ENCODE peak calls at places on chromosome 2, in six cellular contexts. One of them, this sample, is unnamed.

GRCh38 chr2:26712486-26713465 is 20.3 kb downstream of the KCNK3 start:
- DNase-seq in A549: no peak
- DNase-seq in astrocyte of the spinal cord: no peak
- DNase-seq in GM23338: no peak
- DNase-seq in AG10803: no peak
- DNase-seq in tibial nerve: no peak
- DNase-seq in this sample: no peak

GRCh38 chr2:83191316-83191715 is 1267.8 kb downstream of the SUCLG1 start:
- DNase-seq in A549: no peak
- DNase-seq in astrocyte of the spinal cord: no peak
- DNase-seq in GM23338: no peak
- DNase-seq in AG10803: peak
- DNase-seq in tibial nerve: no peak
- DNase-seq in this sample: peak

GRCh38 chr2:168831662-168832061 is 29.2 kb downstream of the NOSTRIN start:
- DNase-seq in A549: no peak
- DNase-seq in astrocyte of the spinal cord: no peak
- DNase-seq in GM23338: no peak
- DNase-seq in AG10803: no peak
- DNase-seq in tibial nerve: no peak
- DNase-seq in this sample: no peak

GRCh38 chr2:4668381-4668780 is 965.0 kb downstream of the DCDC2C start:
- DNase-seq in A549: no peak
- DNase-seq in astrocyte of the spinal cord: no peak
- DNase-seq in GM23338: no peak
- DNase-seq in AG10803: no peak
- DNase-seq in tibial nerve: no peak
- DNase-seq in this sample: no peak

GRCh38 chr2:107002735-107003134 is 116.8 kb upstream of the ST6GAL2 start:
- DNase-seq in A549: no peak
- DNase-seq in astrocyte of the spinal cord: peak
- DNase-seq in GM23338: no peak
- DNase-seq in AG10803: no peak
- DNase-seq in tibial nerve: no peak
- DNase-seq in this sample: peak

GRCh38 chr2:159155791-159156190 is 130.7 kb downstream of the WDSUB1 start:
- DNase-seq in A549: no peak
- DNase-seq in astrocyte of the spinal cord: no peak
- DNase-seq in GM23338: no peak
- DNase-seq in AG10803: no peak
- DNase-seq in tibial nerve: no peak
- DNase-seq in this sample: no peak

GRCh38 chr2:152171733-152172132 is 3.8 kb downstream of the STAM2 start:
- DNase-seq in A549: peak
- DNase-seq in astrocyte of the spinal cord: no peak
- DNase-seq in GM23338: no peak
- DNase-seq in AG10803: no peak
- DNase-seq in tibial nerve: no peak
- DNase-seq in this sample: no peak

GRCh38 chr2:23378496-23378895 is 6.5 kb upstream of the KLHL29 start:
- DNase-seq in A549: no peak
- DNase-seq in astrocyte of the spinal cord: no peak
- DNase-seq in GM23338: no peak
- DNase-seq in AG10803: no peak
- DNase-seq in tibial nerve: no peak
- DNase-seq in this sample: no peak

GRCh38 chr2:97870396-97870843 is 125.3 kb downstream of the TMEM131 start:
- DNase-seq in A549: peak
- DNase-seq in astrocyte of the spinal cord: peak
- DNase-seq in GM23338: no peak
- DNase-seq in AG10803: peak
- DNase-seq in tibial nerve: no peak
- DNase-seq in this sample: peak

GRCh38 chr2:21381421-21381820 is 257.7 kb downstream of the TDRD15 start:
- DNase-seq in A549: no peak
- DNase-seq in astrocyte of the spinal cord: no peak
- DNase-seq in GM23338: no peak
- DNase-seq in AG10803: no peak
- DNase-seq in tibial nerve: no peak
- DNase-seq in this sample: no peak

GRCh38 chr2:240023792-240024191 is 1.4 kb downstream of the NDUFA10 start:
- DNase-seq in A549: no peak
- DNase-seq in astrocyte of the spinal cord: no peak
- DNase-seq in GM23338: no peak
- DNase-seq in AG10803: no peak
- DNase-seq in tibial nerve: no peak
- DNase-seq in this sample: no peak
- H3K4me3 ChIP-seq in A549: peak
- H3K4me3 ChIP-seq in astrocyte of the spinal cord: no peak
- H3K4me3 ChIP-seq in GM23338: peak
- H3K4me3 ChIP-seq in AG10803: peak
- H3K4me3 ChIP-seq in tibial nerve: no peak
- H3K4me3 ChIP-seq in this sample: no peak

GRCh38 chr2:136394136-136395060 is 276.4 kb upstream of the CXCR4 start:
- DNase-seq in A549: no peak
- DNase-seq in astrocyte of the spinal cord: no peak
- DNase-seq in GM23338: no peak
- DNase-seq in AG10803: no peak
- DNase-seq in tibial nerve: no peak
- DNase-seq in this sample: no peak
- H3K4me3 ChIP-seq in A549: no peak
- H3K4me3 ChIP-seq in astrocyte of the spinal cord: no peak
- H3K4me3 ChIP-seq in GM23338: no peak
- H3K4me3 ChIP-seq in AG10803: no peak
- H3K4me3 ChIP-seq in tibial nerve: no peak
- H3K4me3 ChIP-seq in this sample: no peak

DNA sequence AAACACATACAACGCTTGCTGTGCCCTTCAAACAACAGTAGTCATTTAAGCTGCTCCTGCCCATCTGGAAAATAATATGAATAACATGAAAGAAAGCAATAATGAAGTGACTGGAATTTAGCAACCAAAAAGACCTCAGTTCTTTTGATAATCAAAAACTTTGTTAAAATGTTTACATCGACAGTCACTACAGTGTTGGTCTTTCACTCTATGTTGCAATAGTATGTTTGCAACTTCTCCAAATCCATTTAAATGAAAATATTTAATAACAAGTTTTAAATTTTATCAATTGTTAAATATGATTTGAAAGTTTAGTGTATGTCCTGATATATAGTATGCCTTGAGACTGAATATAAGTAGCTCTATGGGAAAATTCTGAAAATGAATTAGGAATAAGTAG is 109.9 kb downstream of the ANKRD44 start:
- DNase-seq in A549: no peak
- DNase-seq in astrocyte of the spinal cord: no peak
- DNase-seq in GM23338: no peak
- DNase-seq in AG10803: no peak
- DNase-seq in tibial nerve: no peak
- DNase-seq in this sample: no peak
- H3K4me3 ChIP-seq in A549: no peak
- H3K4me3 ChIP-seq in astrocyte of the spinal cord: no peak
- H3K4me3 ChIP-seq in GM23338: no peak
- H3K4me3 ChIP-seq in AG10803: no peak
- H3K4me3 ChIP-seq in tibial nerve: no peak
- H3K4me3 ChIP-seq in this sample: no peak

GRCh38 chr2:183024701-183025100 is 13.6 kb downstream of the NCKAP1 start:
- DNase-seq in A549: no peak
- DNase-seq in astrocyte of the spinal cord: no peak
- DNase-seq in GM23338: no peak
- DNase-seq in AG10803: peak
- DNase-seq in tibial nerve: no peak
- DNase-seq in this sample: no peak
- H3K4me3 ChIP-seq in A549: no peak
- H3K4me3 ChIP-seq in astrocyte of the spinal cord: no peak
- H3K4me3 ChIP-seq in GM23338: no peak
- H3K4me3 ChIP-seq in AG10803: no peak
- H3K4me3 ChIP-seq in tibial nerve: no peak
- H3K4me3 ChIP-seq in this sample: no peak

GRCh38 chr2:101185656-101186055 is 34.5 kb upstream of the TBC1D8 start:
- DNase-seq in A549: no peak
- DNase-seq in astrocyte of the spinal cord: no peak
- DNase-seq in GM23338: no peak
- DNase-seq in AG10803: no peak
- DNase-seq in tibial nerve: no peak
- DNase-seq in this sample: no peak

GRCh38 chr2:101187131-101187530 is 35.9 kb upstream of the TBC1D8 start:
- DNase-seq in A549: no peak
- DNase-seq in astrocyte of the spinal cord: no peak
- DNase-seq in GM23338: no peak
- DNase-seq in AG10803: no peak
- DNase-seq in tibial nerve: no peak
- DNase-seq in this sample: no peak

GRCh38 chr2:101188683-101189405 is 37.7 kb upstream of the TBC1D8 start:
- DNase-seq in A549: peak
- DNase-seq in astrocyte of the spinal cord: peak
- DNase-seq in GM23338: peak
- DNase-seq in AG10803: peak
- DNase-seq in tibial nerve: no peak
- DNase-seq in this sample: peak

GRCh38 chr2:101179982-101180381 is 28.8 kb upstream of the TBC1D8 start:
- DNase-seq in A549: no peak
- DNase-seq in astrocyte of the spinal cord: no peak
- DNase-seq in GM23338: no peak
- DNase-seq in AG10803: no peak
- DNase-seq in tibial nerve: no peak
- DNase-seq in this sample: no peak

GRCh38 chr2:101185085-101185484 is 33.9 kb upstream of the TBC1D8 start:
- DNase-seq in A549: no peak
- DNase-seq in astrocyte of the spinal cord: no peak
- DNase-seq in GM23338: no peak
- DNase-seq in AG10803: no peak
- DNase-seq in tibial nerve: no peak
- DNase-seq in this sample: no peak
- H3K4me3 ChIP-seq in A549: no peak
- H3K4me3 ChIP-seq in astrocyte of the spinal cord: no peak
- H3K4me3 ChIP-seq in GM23338: no peak
- H3K4me3 ChIP-seq in AG10803: no peak
- H3K4me3 ChIP-seq in tibial nerve: no peak
- H3K4me3 ChIP-seq in this sample: no peak

GRCh38 chr2:47405757-47406156 is 2.8 kb downstream of the MSH2 start:
- DNase-seq in A549: no peak
- DNase-seq in astrocyte of the spinal cord: no peak
- DNase-seq in GM23338: no peak
- DNase-seq in AG10803: no peak
- DNase-seq in tibial nerve: no peak
- DNase-seq in this sample: no peak

GRCh38 chr2:47402555-47402804 is 476 bp upstream of the MSH2 start:
- DNase-seq in A549: no peak
- DNase-seq in astrocyte of the spinal cord: no peak
- DNase-seq in GM23338: no peak
- DNase-seq in AG10803: peak
- DNase-seq in tibial nerve: no peak
- DNase-seq in this sample: peak

GRCh38 chr2:47402805-47403691 is at the start of gene MSH2:
- DNase-seq in A549: peak
- DNase-seq in astrocyte of the spinal cord: peak
- DNase-seq in GM23338: peak
- DNase-seq in AG10803: peak
- DNase-seq in tibial nerve: peak
- DNase-seq in this sample: peak

GRCh38 chr2:47403829-47404228 is 873 bp downstream of the MSH2 start:
- DNase-seq in A549: peak
- DNase-seq in astrocyte of the spinal cord: no peak
- DNase-seq in GM23338: peak
- DNase-seq in AG10803: no peak
- DNase-seq in tibial nerve: no peak
- DNase-seq in this sample: peak

DNA sequence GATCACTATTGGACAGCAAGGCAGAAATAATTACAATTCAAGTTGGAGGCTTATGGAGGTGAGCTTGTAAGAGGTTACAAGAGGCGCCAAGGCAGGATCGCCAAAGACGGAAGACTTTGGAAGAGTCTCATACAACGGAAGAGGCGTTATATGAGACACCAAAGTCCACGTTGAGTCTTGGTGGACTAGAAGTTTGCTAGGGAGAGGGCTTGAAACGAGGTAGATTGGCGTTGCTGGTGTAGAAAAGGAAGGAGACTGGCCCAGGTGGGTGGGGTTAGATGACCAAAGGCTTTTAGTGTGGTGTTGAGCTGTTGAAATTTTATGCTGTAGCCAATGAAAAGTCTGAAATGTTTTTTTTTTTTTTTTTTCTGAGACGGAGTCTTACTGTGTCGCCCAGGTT is 1.4 kb downstream of the MSH2 start:
- DNase-seq in A549: no peak
- DNase-seq in astrocyte of the spinal cord: no peak
- DNase-seq in GM23338: no peak
- DNase-seq in AG10803: no peak
- DNase-seq in tibial nerve: no peak
- DNase-seq in this sample: no peak
- H3K4me3 ChIP-seq in A549: peak
- H3K4me3 ChIP-seq in astrocyte of the spinal cord: no peak
- H3K4me3 ChIP-seq in GM23338: peak
- H3K4me3 ChIP-seq in AG10803: peak
- H3K4me3 ChIP-seq in tibial nerve: peak
- H3K4me3 ChIP-seq in this sample: no peak

DNA sequence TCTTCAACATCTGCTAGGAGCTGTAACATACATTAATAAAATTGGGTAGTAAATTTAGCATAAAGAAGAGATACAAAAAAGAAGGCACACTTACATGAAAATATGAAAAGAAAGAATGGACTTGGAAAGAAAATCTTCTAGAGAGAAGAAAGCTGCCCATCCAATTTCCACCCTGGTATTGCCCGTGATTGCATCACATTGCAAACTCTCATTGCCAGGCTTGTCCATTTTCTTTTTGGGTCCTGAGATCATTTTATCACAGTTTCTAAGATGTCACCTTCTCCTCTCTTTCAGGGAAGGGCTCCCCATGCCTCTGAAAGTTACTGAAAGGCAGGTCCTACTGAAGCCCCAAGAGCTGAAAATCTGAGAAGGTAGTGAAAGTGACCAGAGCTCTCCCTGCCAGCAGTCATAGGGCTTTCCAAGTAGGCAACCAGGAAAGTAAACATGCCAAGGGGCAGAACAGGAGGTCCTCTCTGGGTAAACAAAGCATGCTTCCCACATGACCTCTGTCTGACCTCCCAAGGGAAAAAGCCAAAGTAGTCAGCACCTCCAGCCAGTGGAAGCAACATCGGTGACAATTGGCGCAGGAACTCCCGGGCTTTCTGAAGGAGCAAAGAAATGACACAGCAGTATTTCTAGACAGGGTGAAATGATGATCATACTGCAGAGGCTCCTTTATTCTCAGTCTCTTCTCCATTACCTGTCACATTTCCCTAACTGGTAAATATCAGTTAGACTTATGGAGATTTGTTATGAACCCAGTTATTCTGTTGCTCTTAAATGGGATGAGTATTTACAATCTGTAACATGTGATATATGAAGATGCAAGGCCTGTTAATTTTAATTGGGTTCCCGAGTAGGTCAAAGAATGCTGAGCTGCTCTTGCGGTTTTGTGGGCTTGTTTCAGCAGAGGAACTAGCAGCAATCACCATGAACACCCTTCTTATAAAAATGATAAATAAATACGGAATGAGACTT is 321.2 kb downstream of the RND3 start:
- DNase-seq in A549: peak
- DNase-seq in astrocyte of the spinal cord: peak
- DNase-seq in GM23338: no peak
- DNase-seq in AG10803: peak
- DNase-seq in tibial nerve: no peak
- DNase-seq in this sample: no peak
- H3K4me3 ChIP-seq in A549: peak
- H3K4me3 ChIP-seq in astrocyte of the spinal cord: no peak
- H3K4me3 ChIP-seq in GM23338: no peak
- H3K4me3 ChIP-seq in AG10803: no peak
- H3K4me3 ChIP-seq in tibial nerve: no peak
- H3K4me3 ChIP-seq in this sample: no peak